ENCODE peak calls at places on chromosomes 16 and 17, in four cellular contexts. J is GM12878, Y is K562, C is HepG2. D is an unnamed sample.

GRCh38 chr16:73365010-73365409 is 317.1 kb upstream of the ZFHX3 start:
- DNase-seq in Y (no peak), C (no peak), J (no peak), D (no peak)

GRCh38 chr16:17396762-17397498 is 73.8 kb downstream of the XYLT1 start:
- DNase-seq in C (no peak), Y (no peak), J (no peak), D (no peak)

GRCh38 chr17:7235693-7236665 is 1.7 kb upstream of the DVL2 start:
- DNase-seq in Y (peak), C (no peak), J (no peak), D (no peak)

GRCh38 chr17:3802461-3803307 is 1.7 kb upstream of the ITGAE start:
- DNase-seq in C (peak), Y (no peak), J (no peak), D (no peak)

GRCh38 chr17:9218911-9219310 is 197.6 kb downstream of the NTN1 start:
- DNase-seq in C (no peak), J (no peak), Y (no peak), D (no peak)

GRCh38 chr17:76612465-76612864 is 26.8 kb upstream of the ST6GALNAC2 start:
- DNase-seq in J (no peak), Y (no peak), C (no peak), D (no peak)

GRCh38 chr17:31251618-31252328 is 45.3 kb downstream of the OMG start:
- DNase-seq in Y (no peak), C (peak), J (no peak), D (no peak)

GRCh38 chr17:57247261-57247660 is 9.1 kb upstream of the MSI2 start:
- DNase-seq in C (no peak), J (no peak), Y (no peak), D (no peak)

GRCh38 chr16:89712476-89712805 is 8.3 kb downstream of the VPS9D1 start:
- DNase-seq in Y (peak), C (no peak), J (no peak), D (no peak)

GRCh38 chr16:23114131-23114904 is 34.9 kb downstream of the USP31 start:
- DNase-seq in Y (no peak), J (no peak), C (no peak), D (no peak)

GRCh38 chr16:48420437-48420836 is 35.2 kb upstream of the SIAH1 start:
- DNase-seq in C (no peak), J (no peak), Y (no peak), D (no peak)

GRCh38 chr16:23434380-23434779 is 18.6 kb downstream of the COG7 start:
- DNase-seq in C (peak), Y (peak), J (peak), D (peak)

DNA sequence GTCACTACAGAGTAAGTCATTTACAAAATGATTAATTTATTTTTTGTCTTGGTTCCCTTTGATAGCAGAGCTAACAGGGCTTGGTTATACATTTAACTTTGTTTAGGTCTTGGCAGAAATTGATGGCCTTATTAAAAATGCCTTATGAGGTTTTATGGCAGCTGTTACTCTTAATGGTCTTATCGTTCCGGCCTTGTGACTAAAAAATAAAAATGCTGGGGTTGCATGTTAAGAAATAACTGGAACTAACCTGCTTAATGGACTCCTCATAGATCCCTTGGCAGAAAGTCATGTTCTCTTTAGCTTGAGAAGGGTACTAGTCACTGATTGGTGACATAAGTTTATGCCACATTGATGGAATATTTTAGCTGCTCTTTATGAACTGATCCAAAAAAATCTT is 18.3 kb downstream of the COX11 start:
- DNase-seq in Y (no peak), C (no peak), J (no peak), D (no peak)
- TF ChIP-seq POLR2AphosphoS5 in Y (no peak), C (no peak), J (no peak), D (no peak)

GRCh38 chr17:59828478-59828760 is 64.3 kb downstream of the TUBD1 start:
- DNase-seq in J (no peak), Y (no peak), C (no peak), D (no peak)

GRCh38 chr17:59830846-59831486 is 61.8 kb downstream of the TUBD1 start:
- DNase-seq in C (no peak), Y (no peak), J (no peak), D (no peak)

GRCh38 chr17:59830007-59830630 is 62.6 kb downstream of the TUBD1 start:
- DNase-seq in C (no peak), J (no peak), Y (no peak), D (no peak)

GRCh38 chr17:59827721-59828477 is 64.8 kb downstream of the TUBD1 start:
- DNase-seq in C (no peak), J (no peak), Y (no peak), D (no peak)

DNA sequence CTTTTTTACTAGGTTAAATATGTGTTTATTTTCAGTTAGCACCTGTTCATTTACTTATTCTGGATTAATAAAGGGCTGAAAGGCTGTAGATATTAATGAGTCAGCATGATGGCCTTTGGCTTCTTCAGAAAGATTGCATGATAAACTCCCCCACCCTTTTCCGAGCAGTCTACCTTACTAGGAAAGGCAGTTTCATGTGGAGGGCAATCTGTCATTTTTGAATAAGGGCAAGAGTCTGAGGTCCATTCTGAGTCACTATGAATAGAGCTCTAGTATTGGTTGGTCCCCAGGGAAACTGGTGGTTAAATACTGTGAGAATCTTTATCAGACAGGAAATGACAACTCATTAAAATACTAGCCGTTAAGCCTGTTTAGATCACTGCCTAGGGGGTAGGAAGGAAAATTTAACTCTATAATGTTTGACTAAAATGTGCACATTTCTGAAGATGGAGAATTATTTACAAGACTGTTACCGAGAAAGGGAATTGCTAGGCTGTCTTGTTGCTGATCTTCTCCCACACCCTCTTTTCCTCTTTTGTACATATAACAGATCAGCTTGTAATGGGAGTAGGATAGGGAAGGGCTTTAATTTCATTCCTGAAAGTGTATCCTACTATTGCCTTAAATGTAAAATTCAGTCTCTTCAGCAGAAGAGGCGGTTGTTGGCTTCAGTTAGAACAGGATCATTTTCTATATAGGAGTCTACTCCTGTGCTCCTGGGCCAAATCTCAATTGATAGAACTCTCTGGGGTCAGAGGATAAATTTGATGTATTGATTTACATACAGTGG is 63.3 kb downstream of the TUBD1 start:
- DNase-seq in Y (peak), J (peak), C (peak), D (no peak)
- TF ChIP-seq REST in Y (no peak), J (no peak), C (no peak), D (no peak)

DNA sequence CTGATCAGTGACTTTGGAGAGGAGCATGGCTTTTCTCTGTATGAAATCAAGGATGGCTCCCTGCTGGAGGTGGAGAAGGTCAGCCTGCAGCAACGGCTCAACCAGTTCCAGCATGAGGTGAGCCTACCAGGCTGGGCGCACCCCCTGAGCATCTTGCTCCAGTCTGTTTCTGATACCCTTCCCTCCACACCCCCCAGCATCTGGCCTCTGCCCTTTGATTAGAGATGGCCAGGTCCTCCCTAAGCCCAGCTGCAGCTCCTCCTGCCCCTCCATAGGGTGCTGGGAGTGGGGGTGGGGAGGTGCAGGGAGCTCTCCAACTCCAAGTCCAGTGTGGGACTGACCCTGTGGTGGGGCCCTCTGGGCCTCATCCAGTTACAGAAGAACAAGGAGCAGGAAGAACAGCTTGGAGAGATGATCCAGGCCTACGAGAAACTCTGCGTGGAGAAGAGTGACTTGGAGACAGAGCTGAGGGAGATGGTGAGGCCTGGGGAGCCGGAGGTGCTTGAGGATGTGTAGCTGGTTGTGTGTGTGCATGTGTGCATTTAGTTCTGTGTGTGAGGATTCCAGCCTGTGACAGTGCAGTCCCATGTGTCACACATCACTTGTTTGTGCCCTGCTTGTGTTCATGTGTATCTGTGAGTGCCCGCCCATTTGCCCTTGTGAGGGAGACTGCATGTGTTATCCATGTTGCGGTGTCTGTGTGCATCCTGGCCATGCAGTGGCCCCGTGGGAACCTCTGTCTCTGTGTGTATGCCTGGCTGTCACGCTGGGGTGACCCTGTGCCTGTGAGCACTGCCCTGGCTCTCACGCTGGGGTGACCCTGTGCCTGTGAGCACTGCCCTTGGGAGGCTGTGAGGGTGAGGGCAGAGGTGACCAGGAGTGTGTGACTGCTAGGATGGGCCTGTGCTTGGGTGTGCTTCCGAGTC is 3.0 kb downstream of the TBKBP1 start:
- DNase-seq in J (no peak), C (no peak), Y (no peak), D (no peak)
- TF ChIP-seq JUNB in J (no peak), C (no peak), Y (no peak), D (no peak)

GRCh38 chr17:17641621-17642409 is 39.4 kb upstream of the RAI1 start:
- DNase-seq in C (peak), J (peak), Y (peak), D (peak)
- TF ChIP-seq POLR2AphosphoS5 in C (no peak), J (no peak), Y (no peak), D (no peak)

GRCh38 chr16:3066440-3066748 is 954 bp downstream of the IL32 start:
- DNase-seq in J (no peak), Y (no peak), C (no peak), D (no peak)

GRCh38 chr16:3063617-3064389 is 1.6 kb upstream of the IL32 start:
- DNase-seq in C (no peak), J (no peak), Y (no peak), D (peak)

GRCh38 chr16:3062553-3062952 is 2.9 kb upstream of the IL32 start:
- DNase-seq in Y (no peak), C (no peak), J (no peak), D (no peak)

GRCh38 chr16:3065742-3066439 is 451 bp downstream of the IL32 start:
- DNase-seq in Y (no peak), C (no peak), J (no peak), D (no peak)

GRCh38 chr16:3065069-3065741 is at the start of gene IL32:
- DNase-seq in C (peak), Y (no peak), J (no peak), D (no peak)
- TF ChIP-seq REST in C (no peak), Y (no peak), J (no peak), D (no peak)

DNA sequence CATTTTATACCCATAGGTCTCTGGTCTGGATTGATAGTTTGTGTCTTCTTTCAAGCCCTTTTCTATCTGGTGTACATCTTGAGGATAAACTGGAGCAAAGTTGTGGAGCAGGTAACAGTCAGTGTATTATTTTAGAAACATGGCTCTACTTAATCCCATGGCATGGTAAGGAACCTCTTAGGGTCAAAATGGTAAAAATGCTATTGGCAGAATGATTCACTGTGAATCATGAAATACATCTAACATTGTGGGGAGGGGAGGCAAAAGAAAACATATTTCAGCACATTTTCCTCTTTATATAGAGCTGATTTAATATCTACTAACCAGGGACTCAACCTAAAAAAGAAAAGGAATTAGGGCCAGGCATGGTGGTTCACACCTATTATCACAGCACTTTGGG is 17.9 kb upstream of the ALDH3A2 start:
- DNase-seq in Y (no peak), J (no peak), C (no peak), D (no peak)
- TF ChIP-seq JUNB in Y (no peak), J (no peak), C (no peak), D (no peak)

DNA sequence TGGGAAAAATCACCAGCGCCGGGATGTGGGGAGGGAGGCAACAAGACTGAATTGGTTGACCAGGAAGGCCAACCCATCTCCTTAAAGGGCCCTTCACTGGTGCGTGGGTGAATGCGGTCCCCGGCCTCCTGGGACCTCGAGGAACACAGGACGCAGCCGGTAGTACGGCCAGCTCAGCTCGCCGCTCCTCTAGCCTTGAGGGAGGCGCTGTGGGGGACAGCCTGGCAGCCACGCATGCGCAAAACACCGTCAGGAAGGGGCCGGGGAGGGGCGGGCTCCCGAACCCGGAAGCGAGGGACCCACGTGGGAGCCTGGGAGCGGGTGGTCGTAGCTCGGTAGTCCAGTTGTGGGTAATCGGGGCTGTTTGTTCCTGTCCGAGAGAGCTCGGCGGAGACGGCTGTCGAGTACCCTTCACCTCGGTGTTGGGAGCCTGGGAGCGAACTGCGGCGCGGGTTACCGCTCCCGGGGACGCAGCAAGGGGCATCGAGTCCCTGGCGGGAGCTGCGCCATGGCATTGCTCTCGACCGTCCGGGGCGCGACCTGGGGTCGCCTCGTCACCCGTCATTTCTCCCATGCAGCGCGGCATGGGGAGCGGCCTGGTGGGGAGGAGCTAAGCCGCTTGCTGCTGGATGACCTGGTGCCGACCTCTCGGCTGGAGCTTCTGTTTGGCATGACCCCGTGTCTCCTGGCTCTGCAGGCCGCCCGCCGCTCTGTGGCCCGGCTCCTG is at the start of gene MRM1:
- DNase-seq in C (peak), Y (peak), J (peak), D (peak)
- TF ChIP-seq POLR2AphosphoS5 in C (peak), Y (peak), J (peak), D (peak)

GRCh38 chr16:51085271-51085670 is 65.8 kb downstream of the SALL1 start:
- DNase-seq in J (no peak), C (no peak), Y (no peak), D (no peak)
- TF ChIP-seq REST in J (no peak), C (no peak), Y (no peak), D (no peak)

GRCh38 chr17:36673068-36673467 is 71.7 kb downstream of the MRM1 start:
- DNase-seq in C (no peak), J (no peak), Y (peak), D (no peak)

GRCh38 chr17:36674278-36674650 is 72.9 kb downstream of the MRM1 start:
- DNase-seq in J (no peak), C (no peak), Y (no peak), D (no peak)

GRCh38 chr17:36675786-36676185 is 74.4 kb downstream of the MRM1 start:
- DNase-seq in Y (no peak), C (no peak), J (no peak), D (no peak)

GRCh38 chr17:36673637-36674277 is 72.4 kb downstream of the MRM1 start:
- DNase-seq in C (no peak), Y (no peak), J (no peak), D (no peak)

GRCh38 chr17:36675250-36675649 is 73.9 kb downstream of the MRM1 start:
- DNase-seq in Y (no peak), C (no peak), J (no peak), D (no peak)
- TF ChIP-seq JUNB in Y (no peak), C (no peak), J (no peak), D (no peak)

DNA sequence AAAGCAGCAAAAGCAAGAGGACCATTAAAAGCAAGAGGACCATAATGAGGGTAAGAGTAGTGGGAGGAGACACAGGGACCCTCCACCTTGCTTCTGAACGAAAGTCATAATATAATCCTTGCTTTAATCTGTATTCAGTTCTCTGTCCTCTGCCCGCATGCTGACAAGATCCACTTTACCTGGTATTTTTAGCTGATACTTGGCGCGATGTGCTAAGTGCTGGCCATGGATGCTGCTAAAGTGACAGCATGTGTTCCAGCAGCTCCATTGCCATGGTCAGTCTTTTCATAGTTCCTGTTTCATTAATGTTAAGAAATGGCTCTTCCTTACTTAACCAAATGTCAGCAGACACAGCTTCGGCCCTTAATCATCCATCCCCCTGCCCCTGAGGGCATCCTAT is 86.8 kb downstream of the CA10 start:
- DNase-seq in J (no peak), C (no peak), Y (no peak), D (no peak)
- TF ChIP-seq POLR2AphosphoS5 in J (no peak), C (no peak), Y (no peak), D (no peak)

D was measured in GM23338.